ENCODE peak calls at places on chromosomes 5 and 9, in five cellular contexts. M is A549, F is endothelial cell of umbilical vein, N is HepG2, I is K562. U is an unnamed sample.

GRCh38 chr9:109880276-109881169 is 100.5 kb downstream of the PALM2AKAP2 start:
- DNase-seq in M (peak), F (peak), N (peak), I (peak), U (peak)

GRCh38 chr9:5592904-5593303 is 36.0 kb upstream of the RIC1 start:
- DNase-seq in M (no peak), F (no peak), N (no peak), I (no peak), U (no peak)

GRCh38 chr9:92961627-92962302 is 14.4 kb downstream of the FGD3 start:
- DNase-seq in M (no peak), F (no peak), N (no peak), I (no peak), U (peak)

GRCh38 chr9:125659954-125660353 is 47.1 kb downstream of the MAPKAP1 start:
- DNase-seq in M (no peak), F (peak), N (no peak), I (no peak), U (no peak)

GRCh38 chr5:67792891-67793290 is 422.7 kb upstream of the PIK3R1 start:
- DNase-seq in M (no peak), F (no peak), N (no peak), I (no peak), U (no peak)

GRCh38 chr9:91824591-91825339 is 125.3 kb downstream of the ROR2 start:
- DNase-seq in M (no peak), F (no peak), N (no peak), I (no peak), U (no peak)

GRCh38 chr5:36611520-36612274 is 5.3 kb downstream of the SLC1A3 start:
- DNase-seq in M (no peak), F (no peak), N (no peak), I (no peak), U (peak)

GRCh38 chr9:4507306-4507705 is 17.0 kb downstream of the SLC1A1 start:
- DNase-seq in M (no peak), F (no peak), N (no peak), I (no peak), U (no peak)

GRCh38 chr9:106970976-106971457 is 108.1 kb downstream of the ZNF462 start:
- DNase-seq in M (no peak), F (no peak), N (no peak), I (no peak), U (no peak)

GRCh38 chr9:83962165-83962564 is 17.9 kb downstream of the HNRNPK start:
- DNase-seq in M (peak), F (no peak), N (no peak), I (no peak), U (no peak)

GRCh38 chr5:66963559-66963971 is 233.0 kb downstream of the CD180 start:
- DNase-seq in M (no peak), F (no peak), N (no peak), I (no peak), U (no peak)

GRCh38 chr5:57037355-57037754 is 85.4 kb upstream of the MIER3 start:
- DNase-seq in M (peak), F (no peak), N (peak), I (peak), U (peak)

GRCh38 chr9:5764130-5764868 is 68.6 kb downstream of the ERMP1 start:
- DNase-seq in M (no peak), F (no peak), N (no peak), I (no peak), U (no peak)

GRCh38 chr5:150452914-150453313 is 3.4 kb upstream of the RPS14 start:
- DNase-seq in M (no peak), F (no peak), N (no peak), I (no peak), U (no peak)

GRCh38 chr5:132422720-132423442 is 53.4 kb downstream of the SLC22A5 start:
- DNase-seq in M (peak), F (peak), N (peak), I (peak), U (peak)

GRCh38 chr5:76269259-76269958 is 133.7 kb upstream of the IQGAP2 start:
- DNase-seq in M (no peak), F (no peak), N (no peak), I (no peak), U (no peak)

GRCh38 chr9:8484563-8484962 is 685.0 kb upstream of the DMAC1 start:
- DNase-seq in M (no peak), F (no peak), N (no peak), I (no peak), U (no peak)

GRCh38 chr5:60797482-60798153 is 46.5 kb downstream of the ELOVL7 start:
- DNase-seq in M (no peak), F (no peak), N (no peak), I (no peak), U (no peak)

GRCh38 chr5:135033026-135033861 is 784 bp downstream of the PITX1 start:
- DNase-seq in M (peak), F (peak), N (peak), I (peak), U (peak)

GRCh38 chr5:138752341-138752950 is 779 bp upstream of the CTNNA1 start:
- DNase-seq in M (peak), F (no peak), N (peak), I (peak), U (peak)

GRCh38 chr5:169695919-169696490 is 58.9 kb downstream of the DOCK2 start:
- DNase-seq in M (peak), F (peak), N (no peak), I (no peak), U (no peak)

GRCh38 chr5:83011990-83012389 is 65.2 kb downstream of the TMEM167A start:
- DNase-seq in M (no peak), F (no peak), N (no peak), I (no peak), U (no peak)

GRCh38 chr9:127566351-127567001 is 45.6 kb upstream of the STXBP1 start:
- DNase-seq in M (no peak), F (no peak), N (no peak), I (no peak), U (no peak)

GRCh38 chr5:17398439-17398838 is 99.6 kb upstream of the TAF11L2 start:
- DNase-seq in M (no peak), F (no peak), N (no peak), I (peak), U (peak)

GRCh38 chr5:36378551-36378950 is 76.8 kb upstream of the RANBP3L start:
- DNase-seq in M (no peak), F (no peak), N (no peak), I (no peak), U (no peak)

GRCh38 chr9:119689879-119690278 is 320.6 kb upstream of the BRINP1 start:
- DNase-seq in M (no peak), F (no peak), N (no peak), I (no peak), U (peak)

GRCh38 chr5:137743031-137743640 is 7.2 kb upstream of the KLHL3 start:
- DNase-seq in M (peak), F (peak), N (peak), I (peak), U (peak)

GRCh38 chr5:94575196-94575595 is 43.2 kb downstream of the KIAA0825 start:
- DNase-seq in M (no peak), F (no peak), N (no peak), I (no peak), U (no peak)

GRCh38 chr5:32013658-32014057 is 160.5 kb downstream of the GOLPH3 start:
- DNase-seq in M (no peak), F (no peak), N (no peak), I (no peak), U (peak)

GRCh38 chr5:89010512-89010911 is 127.5 kb upstream of the MEF2C start:
- DNase-seq in M (no peak), F (no peak), N (no peak), I (no peak), U (no peak)

GRCh38 chr9:131516274-131516565 is 13.5 kb downstream of the POMT1 start:
- DNase-seq in M (no peak), F (no peak), N (no peak), I (no peak), U (no peak)

GRCh38 chr5:95080456-95080855 is 204.4 kb downstream of the MCTP1 start:
- DNase-seq in M (no peak), F (peak), N (no peak), I (no peak), U (no peak)

GRCh38 chr5:83856898-83857297 is 136.2 kb upstream of the HAPLN1 start:
- DNase-seq in M (no peak), F (no peak), N (no peak), I (no peak), U (no peak)

GRCh38 chr5:179263391-179264052 is 81.7 kb downstream of the ADAMTS2 start:
- DNase-seq in M (no peak), F (no peak), N (no peak), I (no peak), U (no peak)

GRCh38 chr5:179262126-179262920 is 82.9 kb downstream of the ADAMTS2 start:
- DNase-seq in M (no peak), F (no peak), N (no peak), I (no peak), U (no peak)

GRCh38 chr5:179260324-179261070 is 84.8 kb downstream of the ADAMTS2 start:
- DNase-seq in M (no peak), F (no peak), N (no peak), I (no peak), U (no peak)

GRCh38 chr5:179259731-179260323 is 85.4 kb downstream of the ADAMTS2 start:
- DNase-seq in M (no peak), F (no peak), N (no peak), I (no peak), U (no peak)

GRCh38 chr5:179261301-179262125 is 83.7 kb downstream of the ADAMTS2 start:
- DNase-seq in M (peak), F (no peak), N (peak), I (peak), U (peak)
- TF ChIP-seq MYC in M (no peak), F (no peak), N (no peak), I (no peak), U (no peak)

GRCh38 chr5:172905346-172905756 is 53.9 kb upstream of the RPL26L1 start:
- DNase-seq in M (no peak), F (no peak), N (no peak), I (no peak), U (no peak)
- TF ChIP-seq POLR2A in M (no peak), F (no peak), N (no peak), I (no peak), U (no peak)

GRCh38 chr9:100052375-100052774 is 46.4 kb downstream of the ERP44 start:
- DNase-seq in M (no peak), F (no peak), N (no peak), I (no peak), U (no peak)

DNA sequence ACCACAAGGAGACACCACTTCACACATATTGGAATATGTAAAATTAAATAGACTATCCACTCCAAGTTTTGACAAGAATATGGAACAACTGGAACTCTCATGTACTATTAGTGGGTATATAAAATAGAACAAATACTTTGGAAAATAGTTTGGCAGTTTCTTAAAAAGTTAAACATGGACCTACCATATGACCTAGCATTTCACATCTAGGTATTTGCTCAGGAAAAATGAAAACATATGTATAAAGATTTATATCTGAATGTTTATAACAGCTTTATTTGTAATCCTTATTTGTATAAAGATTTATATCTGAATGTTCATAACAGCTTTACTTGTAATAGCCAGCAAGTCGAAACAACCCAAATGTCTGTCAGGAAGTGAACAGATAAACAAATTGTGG is 49.2 kb downstream of the ERP44 start:
- DNase-seq in M (no peak), F (no peak), N (no peak), I (no peak), U (no peak)
- TF ChIP-seq CTCF in M (no peak), F (no peak), N (no peak), I (no peak), U (no peak)

DNA sequence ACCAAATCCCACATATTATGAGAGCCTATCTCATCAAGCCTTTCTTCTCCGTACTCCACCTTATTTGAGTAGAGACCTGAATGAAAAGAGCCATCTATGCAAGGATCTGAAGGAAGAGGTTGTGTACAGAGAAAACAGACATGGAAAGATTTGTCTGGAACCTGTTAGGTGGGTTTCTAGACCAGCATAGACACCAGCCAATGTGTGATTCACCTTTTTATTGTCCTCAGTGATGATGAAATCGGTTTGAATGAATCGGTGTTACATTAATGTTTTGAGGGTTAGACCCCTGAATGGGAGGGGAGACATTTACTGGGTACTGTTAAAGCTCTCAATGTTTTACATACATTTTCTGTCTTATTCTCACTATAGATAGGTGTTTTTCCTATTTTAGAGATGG is 223.6 kb downstream of the NMUR2 start:
- DNase-seq in M (no peak), F (no peak), N (no peak), I (no peak), U (no peak)
- TF ChIP-seq MYC in M (no peak), F (no peak), N (no peak), I (no peak), U (no peak)

GRCh38 chr9:76827286-76828080 is 63.2 kb downstream of the PCA3 start:
- DNase-seq in M (no peak), F (no peak), N (no peak), I (no peak), U (no peak)
- TF ChIP-seq POLR2A in M (no peak), F (no peak), N (no peak), I (no peak), U (no peak)

DNA sequence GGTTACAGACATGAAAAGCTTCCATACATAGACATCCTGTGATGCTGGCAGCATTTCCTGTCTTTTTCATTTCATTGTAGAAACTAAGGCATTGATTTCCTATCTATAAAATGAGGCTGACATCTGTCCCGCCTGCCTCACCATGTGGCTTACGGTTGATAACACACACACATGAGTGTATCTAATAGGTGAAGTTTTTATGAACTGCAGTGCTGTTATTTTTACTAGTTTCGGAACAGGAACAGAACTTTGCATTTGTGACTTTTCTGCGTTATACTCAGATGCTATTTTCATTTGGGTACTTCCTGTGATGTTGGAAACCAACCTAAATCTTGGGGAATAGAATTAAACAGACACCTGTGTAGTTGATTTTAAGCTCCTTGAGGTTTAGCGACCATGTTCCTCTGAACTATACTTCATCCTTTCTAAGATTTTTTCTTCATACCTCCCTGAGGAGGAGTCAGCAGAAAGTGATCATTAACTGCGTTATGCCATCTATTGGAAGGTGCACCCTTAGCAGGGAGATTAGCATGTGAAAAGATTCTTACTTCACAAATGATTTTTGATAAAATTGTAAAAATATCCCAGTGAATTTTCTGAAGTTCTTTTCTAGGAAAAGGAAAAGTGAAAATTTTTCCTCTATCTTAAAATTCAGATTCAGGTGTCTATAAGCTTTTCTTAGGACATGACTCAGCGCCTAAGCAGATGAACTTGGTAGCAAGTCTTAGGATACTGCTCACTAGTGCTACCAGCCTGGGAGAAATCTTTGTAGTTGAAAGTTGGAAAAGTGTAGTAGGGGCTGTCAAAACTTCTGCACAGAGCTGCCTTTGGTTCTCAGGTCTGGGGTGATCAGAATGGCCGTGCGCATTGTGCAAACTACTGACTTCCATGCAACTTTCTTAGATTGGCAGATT is 134.5 kb downstream of the TRIO start:
- DNase-seq in M (no peak), F (no peak), N (no peak), I (no peak), U (no peak)
- TF ChIP-seq CTCF in M (peak), F (no peak), N (no peak), I (no peak), U (no peak)

DNA sequence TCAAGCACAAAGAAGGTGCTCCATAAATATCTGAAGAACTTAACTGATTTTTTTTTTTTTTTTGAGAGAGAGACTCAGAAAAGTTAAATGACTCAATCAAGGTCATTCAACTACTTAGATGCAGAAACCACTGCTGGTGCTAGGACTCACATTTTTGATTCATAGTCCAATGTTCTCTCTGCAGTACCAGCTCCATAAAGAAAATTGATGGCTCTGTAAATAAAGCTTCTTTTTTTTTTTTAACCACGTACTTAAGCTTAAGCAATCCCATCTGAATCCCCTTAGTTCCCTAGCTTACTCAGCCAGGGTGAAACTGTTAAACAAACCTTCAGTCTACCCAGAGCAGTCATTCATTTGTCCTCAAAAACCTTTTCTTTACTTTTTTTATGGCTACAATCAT is 657.0 kb upstream of the WWC1 start:
- DNase-seq in M (peak), F (no peak), N (no peak), I (no peak), U (no peak)
- TF ChIP-seq MYC in M (no peak), F (no peak), N (no peak), I (no peak), U (no peak)

DNA sequence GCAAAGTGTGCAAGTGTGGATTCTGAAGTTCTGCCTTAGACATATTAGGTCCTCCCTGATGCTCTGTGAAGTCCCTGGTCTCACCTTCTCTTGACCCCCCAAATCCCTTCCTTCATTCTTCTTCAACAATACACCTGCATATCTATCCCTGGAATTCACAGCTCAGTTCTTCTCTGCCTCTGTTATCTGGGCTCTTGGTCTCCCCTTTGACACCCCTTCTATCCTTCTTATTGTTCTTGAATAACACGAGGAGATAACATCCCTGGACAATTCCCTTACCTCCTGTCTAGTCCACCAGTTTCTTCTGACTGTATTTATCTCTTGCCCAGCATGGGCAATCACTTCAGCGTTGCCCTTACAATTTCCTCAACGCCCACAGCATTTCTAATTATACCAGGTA is 104.8 kb upstream of the ATG10 start:
- DNase-seq in M (no peak), F (no peak), N (no peak), I (no peak), U (no peak)
- TF ChIP-seq POLR2A in M (no peak), F (no peak), N (no peak), I (no peak), U (no peak)